ENCODE peak calls at places on chromosomes 2 and 18, in five cellular contexts. F is sigmoid colon, L is transverse colon, U is adrenal gland, J is IMR-90. I is an unnamed sample.

GRCh38 chr2:205766765-205767359 is 84.6 kb downstream of the NRP2 start:
- DNase-seq in F (peak; percentile 89), L (peak; percentile 68), U (peak; percentile 58), J (peak; percentile 72), I (peak; percentile 76)

GRCh38 chr18:71212222-71212621 is 923.4 kb downstream of the SOCS6 start:
- DNase-seq in F (no peak), L (no peak), U (no peak), J (no peak), I (no peak)

GRCh38 chr2:121502246-121502645 is 28.4 kb upstream of the RNU4ATAC start:
- DNase-seq in F (no peak), L (no peak), U (no peak), J (peak; percentile 73), I (no peak)

GRCh38 chr2:100365434-100365833 is 43.1 kb upstream of the LONRF2 start:
- DNase-seq in F (no peak), L (no peak), U (peak; percentile 73), J (peak; percentile 93), I (peak; percentile 77)

GRCh38 chr18:72672364-72673151 is 128.4 kb upstream of the CBLN2 start:
- DNase-seq in F (no peak), L (no peak), U (no peak), J (peak; percentile 11), I (no peak)

GRCh38 chr2:7567646-7568045 is 650.4 kb downstream of the RNF144A start:
- DNase-seq in F (no peak), L (peak; percentile 18), U (no peak), J (no peak), I (no peak)

GRCh38 chr2:102310964-102311640 is at the start of gene IL1RL1:
- DNase-seq in F (no peak), L (no peak), U (no peak), J (no peak), I (no peak)

GRCh38 chr18:7923105-7923504 is 356.0 kb downstream of the PTPRM start:
- DNase-seq in F (no peak), L (no peak), U (no peak), J (no peak), I (no peak)

GRCh38 chr2:206274434-206275273 is at the start of gene ZDBF2:
- DNase-seq in F (peak; percentile 69), L (peak; percentile 59), U (peak; percentile 52), J (peak; percentile 81), I (peak; percentile 20)

GRCh38 chr2:70852824-70853223 is 17.2 kb upstream of the CD207 start:
- DNase-seq in F (no peak), L (no peak), U (no peak), J (no peak), I (no peak)

GRCh38 chr2:104919127-104919526 is 65.2 kb downstream of the POU3F3 start:
- DNase-seq in F (no peak), L (peak; percentile 51), U (no peak), J (no peak), I (no peak)

GRCh38 chr18:74060511-74061028 is 87.1 kb downstream of the FBXO15 start:
- DNase-seq in F (no peak), L (no peak), U (no peak), J (no peak), I (no peak)

GRCh38 chr18:42038936-42039335 is 83.9 kb downstream of the PIK3C3 start:
- DNase-seq in F (no peak), L (no peak), U (no peak), J (peak; percentile 96), I (no peak)

GRCh38 chr2:62537814-62538213 is 31.8 kb upstream of the TMEM17 start:
- DNase-seq in F (no peak), L (no peak), U (no peak), J (no peak), I (no peak)

GRCh38 chr2:27308359-27308875 is at the start of gene UCN:
- DNase-seq in F (no peak), L (no peak), U (peak; percentile 71), J (peak; percentile 34), I (no peak)

GRCh38 chr2:13091463-13091862 is 374.7 kb downstream of the TRIB2 start:
- DNase-seq in F (no peak), L (no peak), U (no peak), J (peak; percentile 2), I (no peak)

GRCh38 chr18:3721771-3722661 is 272.0 kb downstream of the TGIF1 start:
- DNase-seq in F (no peak), L (no peak), U (no peak), J (no peak), I (peak; percentile 35)

GRCh38 chr2:166516712-166517303 is 22.8 kb upstream of the SCN7A start:
- DNase-seq in F (no peak), L (peak; percentile 14), U (no peak), J (peak; percentile 40), I (no peak)

GRCh38 chr2:68157002-68157401 is 686 bp upstream of the PNO1 start:
- DNase-seq in F (no peak), L (no peak), U (no peak), J (peak; percentile 16), I (peak; percentile 4)

GRCh38 chr2:176781570-176782217 is 430.9 kb upstream of the HNRNPA3 start:
- DNase-seq in F (no peak), L (no peak), U (no peak), J (no peak), I (no peak)

DNA sequence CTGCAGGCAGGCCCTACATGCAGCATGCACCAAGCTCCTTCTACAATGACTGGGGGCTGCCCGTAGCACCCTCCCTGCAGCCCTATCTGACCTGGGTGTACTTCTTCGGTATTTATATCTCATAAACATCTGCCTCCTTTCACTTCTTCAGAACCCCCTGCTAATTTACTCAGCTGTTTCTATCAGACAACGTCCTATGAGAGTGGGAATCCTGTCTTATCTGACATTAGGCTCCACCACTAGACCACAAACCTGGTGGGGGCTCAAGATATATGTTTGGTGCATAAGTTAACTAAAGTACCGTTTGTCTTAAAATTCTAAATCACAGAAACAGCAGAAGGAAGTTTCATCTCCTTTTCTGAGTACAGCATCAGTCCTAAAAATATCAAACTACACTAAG is 10.6 kb downstream of the HSBP1L1 start:
- DNase-seq in F (no peak), L (no peak), U (no peak), J (no peak), I (no peak)
- H3K36me3 ChIP-seq in F (peaks cover 33% of the 10 kb centered on the region), L (no peaks in the 10 kb centered on the region), U (no peaks in the 10 kb centered on the region), J (peaks cover 38% of the 10 kb centered on the region), I (no peaks in the 10 kb centered on the region)

GRCh38 chr2:91477731-91478672 is 2786.5 kb downstream of the RPIA start:
- DNase-seq in F (peak; percentile 64), L (no peak), U (peak; percentile 44), J (no peak), I (no peak)
- H3K4me3 ChIP-seq in F (peak overlapping the region; percentile 14), L (peak overlapping the region; percentile 30), U (no peak overlapping the region), J (peak overlapping the region; percentile 3), I (peak overlapping the region; percentile 24)

GRCh38 chr2:203237501-203238238 is 1.1 kb upstream of the CYP20A1 start:
- DNase-seq in F (no peak), L (no peak), U (no peak), J (no peak), I (no peak)
- TF ChIP-seq POLR2A in F (no peak), L (no peak), U (no peak), J (no peak), I (no peak)

DNA sequence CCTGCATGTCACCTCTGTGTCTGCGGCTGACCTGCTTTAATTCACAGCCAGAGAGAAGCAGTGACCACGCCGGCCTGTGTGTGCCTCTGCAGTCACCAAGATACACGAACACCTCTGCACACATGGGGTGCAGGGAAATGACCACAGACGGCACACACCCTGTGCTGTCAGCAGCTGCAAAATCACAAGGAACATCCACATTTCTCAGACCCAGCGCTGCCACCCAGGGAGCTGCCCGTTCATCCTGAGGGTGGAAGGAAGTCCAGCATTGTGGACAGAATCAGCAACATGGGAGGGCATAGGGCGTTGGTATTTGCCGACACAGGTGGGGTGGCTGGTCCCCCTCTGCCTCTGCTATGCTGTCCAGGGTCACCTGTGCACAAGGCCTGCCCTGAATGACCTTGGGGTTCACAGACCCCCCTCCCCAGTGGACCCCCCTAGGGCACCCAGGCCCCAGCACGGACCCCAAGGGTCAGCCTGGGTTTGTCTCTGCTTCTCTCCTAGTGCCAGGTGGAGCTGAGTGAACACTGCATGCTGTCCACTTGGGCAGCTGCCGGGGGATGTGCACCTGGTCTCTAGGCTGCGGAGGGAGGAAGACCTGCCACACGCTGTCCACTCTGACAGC is 107.4 kb downstream of the PXDN start:
- DNase-seq in F (peak; percentile 56), L (no peak), U (no peak), J (no peak), I (no peak)
- H3K36me3 ChIP-seq in F (peaks cover 60% of the 10 kb centered on the region), L (no peaks in the 10 kb centered on the region), U (no peaks in the 10 kb centered on the region), J (peaks cover 79% of the 10 kb centered on the region), I (no peaks in the 10 kb centered on the region)

GRCh38 chr2:215138466-215138865 is at the start of gene ABCA12:
- DNase-seq in F (no peak), L (no peak), U (no peak), J (no peak), I (no peak)
- H3K4me3 ChIP-seq in F (no peak within 1 kb of the TSS), L (no peak within 1 kb of the TSS), U (no peak within 1 kb of the TSS), J (no peak within 1 kb of the TSS), I (no peak within 1 kb of the TSS)

GRCh38 chr2:197927994-197928393 is 123.6 kb downstream of the PLCL1 start:
- DNase-seq in F (no peak), L (no peak), U (no peak), J (no peak), I (no peak)

GRCh38 chr2:197929886-197930227 is 125.5 kb downstream of the PLCL1 start:
- DNase-seq in F (no peak), L (no peak), U (no peak), J (no peak), I (no peak)

GRCh38 chr2:197930570-197931278 is 126.3 kb downstream of the PLCL1 start:
- DNase-seq in F (no peak), L (no peak), U (no peak), J (no peak), I (no peak)

GRCh38 chr2:197931661-197932312 is 127.4 kb downstream of the PLCL1 start:
- DNase-seq in F (no peak), L (no peak), U (no peak), J (peak; percentile 24), I (no peak)

GRCh38 chr2:197929008-197929885 is 124.9 kb downstream of the PLCL1 start:
- DNase-seq in F (no peak), L (no peak), U (no peak), J (no peak), I (no peak)
- TF ChIP-seq POLR2A in F (no peak), L (no peak), U (no peak), J (no peak), I (no peak)

GRCh38 chr2:665340-666073 is 11.7 kb downstream of the TMEM18 start:
- DNase-seq in F (no peak), L (no peak), U (no peak), J (no peak), I (no peak)

GRCh38 chr2:664063-664462 is 13.1 kb downstream of the TMEM18 start:
- DNase-seq in F (no peak), L (no peak), U (no peak), J (no peak), I (no peak)

GRCh38 chr2:667332-668000 is 9.7 kb downstream of the TMEM18 start:
- DNase-seq in F (no peak), L (no peak), U (no peak), J (peak; percentile 85), I (no peak)

GRCh38 chr2:669323-669722 is 7.9 kb downstream of the TMEM18 start:
- DNase-seq in F (no peak), L (no peak), U (peak; percentile 43), J (peak; percentile 84), I (peak; percentile 20)

DNA sequence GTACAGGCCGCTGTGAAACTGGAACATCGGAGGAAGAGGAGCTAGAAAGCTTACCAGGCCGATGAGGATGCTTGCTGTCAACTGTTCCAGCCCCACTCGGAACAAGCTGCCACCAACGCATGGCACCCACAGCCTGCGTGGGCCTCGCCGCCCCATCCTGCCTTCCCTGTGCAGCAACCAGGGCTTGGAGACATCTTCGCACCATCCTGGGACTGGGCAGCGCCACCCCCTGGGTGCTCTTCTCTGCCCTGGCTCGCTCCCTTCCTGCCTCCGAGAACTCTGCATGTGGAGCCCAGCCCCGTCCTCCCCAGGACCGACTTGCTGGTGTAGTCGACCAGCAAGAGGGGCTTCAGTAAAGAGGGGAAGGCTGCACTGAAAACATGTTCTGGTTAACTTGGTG is 10.8 kb downstream of the TMEM18 start:
- DNase-seq in F (peak; percentile 41), L (no peak), U (no peak), J (no peak), I (no peak)
- H3K36me3 ChIP-seq in F (peaks cover 34% of the 10 kb centered on the region), L (peaks cover 23% of the 10 kb centered on the region), U (no peaks in the 10 kb centered on the region), J (peaks cover 20% of the 10 kb centered on the region), I (no peaks in the 10 kb centered on the region)